ENCODE peak calls at places on chromosomes 12 and 14, in seven cellular contexts. One of them, this sample, is unnamed.

GRCh38 chr12:121812320-121812871 is 8.6 kb downstream of the SETD1B start:
- DNase-seq in right cardiac atrium: peak
- DNase-seq in NCI-H510A treated with DMSO at 0.1 percent for 48 hours: peak
- DNase-seq in nucleus accumbens: no peak
- DNase-seq in activated T-helper 9 cell treated with anti-CD3 and anti-CD28 coated beads, Interleukin-2, amount 50 U/mL, for 16 hours: no peak
- DNase-seq in C1 segment of cervical spinal cord: no peak
- DNase-seq in T-helper 2 cell: no peak
- DNase-seq in this sample: peak

GRCh38 chr12:126042286-126042685 is 977.1 kb downstream of the AACS start:
- DNase-seq in right cardiac atrium: no peak
- DNase-seq in NCI-H510A treated with DMSO at 0.1 percent for 48 hours: no peak
- DNase-seq in nucleus accumbens: no peak
- DNase-seq in activated T-helper 9 cell treated with anti-CD3 and anti-CD28 coated beads, Interleukin-2, amount 50 U/mL, for 16 hours: no peak
- DNase-seq in C1 segment of cervical spinal cord: no peak
- DNase-seq in T-helper 2 cell: no peak
- DNase-seq in this sample: no peak

GRCh38 chr12:107607464-107608392 is 77.9 kb upstream of the PWP1 start:
- DNase-seq in right cardiac atrium: peak
- DNase-seq in NCI-H510A treated with DMSO at 0.1 percent for 48 hours: peak
- DNase-seq in nucleus accumbens: peak
- DNase-seq in activated T-helper 9 cell treated with anti-CD3 and anti-CD28 coated beads, Interleukin-2, amount 50 U/mL, for 16 hours: peak
- DNase-seq in C1 segment of cervical spinal cord: peak
- DNase-seq in T-helper 2 cell: peak
- DNase-seq in this sample: peak

GRCh38 chr12:67663121-67663520 is 14.6 kb downstream of the DYRK2 start:
- DNase-seq in right cardiac atrium: no peak
- DNase-seq in NCI-H510A treated with DMSO at 0.1 percent for 48 hours: no peak
- DNase-seq in nucleus accumbens: no peak
- DNase-seq in activated T-helper 9 cell treated with anti-CD3 and anti-CD28 coated beads, Interleukin-2, amount 50 U/mL, for 16 hours: no peak
- DNase-seq in C1 segment of cervical spinal cord: no peak
- DNase-seq in T-helper 2 cell: no peak
- DNase-seq in this sample: no peak

GRCh38 chr14:70887207-70888150 is 19.8 kb upstream of the PCNX1 start:
- DNase-seq in right cardiac atrium: no peak
- DNase-seq in NCI-H510A treated with DMSO at 0.1 percent for 48 hours: no peak
- DNase-seq in nucleus accumbens: no peak
- DNase-seq in activated T-helper 9 cell treated with anti-CD3 and anti-CD28 coated beads, Interleukin-2, amount 50 U/mL, for 16 hours: no peak
- DNase-seq in C1 segment of cervical spinal cord: no peak
- DNase-seq in T-helper 2 cell: no peak
- DNase-seq in this sample: no peak

GRCh38 chr12:124758266-124759200 is 105.1 kb downstream of the SCARB1 start:
- DNase-seq in right cardiac atrium: peak
- DNase-seq in NCI-H510A treated with DMSO at 0.1 percent for 48 hours: peak
- DNase-seq in nucleus accumbens: no peak
- DNase-seq in activated T-helper 9 cell treated with anti-CD3 and anti-CD28 coated beads, Interleukin-2, amount 50 U/mL, for 16 hours: no peak
- DNase-seq in C1 segment of cervical spinal cord: peak
- DNase-seq in T-helper 2 cell: no peak
- DNase-seq in this sample: no peak

GRCh38 chr14:72563676-72564075 is 330.2 kb downstream of the DPF3 start:
- DNase-seq in right cardiac atrium: no peak
- DNase-seq in NCI-H510A treated with DMSO at 0.1 percent for 48 hours: no peak
- DNase-seq in nucleus accumbens: no peak
- DNase-seq in activated T-helper 9 cell treated with anti-CD3 and anti-CD28 coated beads, Interleukin-2, amount 50 U/mL, for 16 hours: no peak
- DNase-seq in C1 segment of cervical spinal cord: no peak
- DNase-seq in T-helper 2 cell: no peak
- DNase-seq in this sample: no peak

GRCh38 chr12:115024531-115024930 is 340.6 kb upstream of the TBX3 start:
- DNase-seq in right cardiac atrium: no peak
- DNase-seq in NCI-H510A treated with DMSO at 0.1 percent for 48 hours: no peak
- DNase-seq in nucleus accumbens: no peak
- DNase-seq in activated T-helper 9 cell treated with anti-CD3 and anti-CD28 coated beads, Interleukin-2, amount 50 U/mL, for 16 hours: no peak
- DNase-seq in C1 segment of cervical spinal cord: no peak
- DNase-seq in T-helper 2 cell: no peak
- DNase-seq in this sample: no peak

GRCh38 chr14:99122521-99123125 is 149.4 kb downstream of the BCL11B start:
- DNase-seq in right cardiac atrium: no peak
- DNase-seq in NCI-H510A treated with DMSO at 0.1 percent for 48 hours: no peak
- DNase-seq in nucleus accumbens: no peak
- DNase-seq in activated T-helper 9 cell treated with anti-CD3 and anti-CD28 coated beads, Interleukin-2, amount 50 U/mL, for 16 hours: no peak
- DNase-seq in C1 segment of cervical spinal cord: no peak
- DNase-seq in T-helper 2 cell: no peak
- DNase-seq in this sample: no peak

GRCh38 chr12:57603758-57604453 is 718 bp upstream of the DTX3 start:
- DNase-seq in right cardiac atrium: peak
- DNase-seq in NCI-H510A treated with DMSO at 0.1 percent for 48 hours: peak
- DNase-seq in nucleus accumbens: peak
- DNase-seq in activated T-helper 9 cell treated with anti-CD3 and anti-CD28 coated beads, Interleukin-2, amount 50 U/mL, for 16 hours: no peak
- DNase-seq in C1 segment of cervical spinal cord: no peak
- DNase-seq in T-helper 2 cell: no peak
- DNase-seq in this sample: no peak

GRCh38 chr12:3670083-3670620 is 82.8 kb downstream of the CRACR2A start:
- DNase-seq in right cardiac atrium: no peak
- DNase-seq in NCI-H510A treated with DMSO at 0.1 percent for 48 hours: no peak
- DNase-seq in nucleus accumbens: no peak
- DNase-seq in activated T-helper 9 cell treated with anti-CD3 and anti-CD28 coated beads, Interleukin-2, amount 50 U/mL, for 16 hours: no peak
- DNase-seq in C1 segment of cervical spinal cord: no peak
- DNase-seq in T-helper 2 cell: no peak
- DNase-seq in this sample: no peak

GRCh38 chr12:34392741-34393085 is 370.4 kb downstream of the ALG10 start:
- DNase-seq in right cardiac atrium: no peak
- DNase-seq in NCI-H510A treated with DMSO at 0.1 percent for 48 hours: no peak
- DNase-seq in nucleus accumbens: no peak
- DNase-seq in activated T-helper 9 cell treated with anti-CD3 and anti-CD28 coated beads, Interleukin-2, amount 50 U/mL, for 16 hours: no peak
- DNase-seq in C1 segment of cervical spinal cord: no peak
- DNase-seq in T-helper 2 cell: no peak
- DNase-seq in this sample: no peak

GRCh38 chr12:91975891-91976290 is 169.8 kb downstream of the BTG1 start:
- DNase-seq in right cardiac atrium: no peak
- DNase-seq in NCI-H510A treated with DMSO at 0.1 percent for 48 hours: no peak
- DNase-seq in nucleus accumbens: no peak
- DNase-seq in activated T-helper 9 cell treated with anti-CD3 and anti-CD28 coated beads, Interleukin-2, amount 50 U/mL, for 16 hours: no peak
- DNase-seq in C1 segment of cervical spinal cord: no peak
- DNase-seq in T-helper 2 cell: no peak
- DNase-seq in this sample: no peak

GRCh38 chr12:59657266-59657665 is 61.4 kb downstream of the SLC16A7 start:
- DNase-seq in right cardiac atrium: no peak
- DNase-seq in NCI-H510A treated with DMSO at 0.1 percent for 48 hours: no peak
- DNase-seq in nucleus accumbens: no peak
- DNase-seq in activated T-helper 9 cell treated with anti-CD3 and anti-CD28 coated beads, Interleukin-2, amount 50 U/mL, for 16 hours: no peak
- DNase-seq in C1 segment of cervical spinal cord: no peak
- DNase-seq in T-helper 2 cell: no peak
- DNase-seq in this sample: no peak

GRCh38 chr12:120640840-120641833 is 711 bp downstream of the CABP1 start:
- DNase-seq in right cardiac atrium: peak
- DNase-seq in NCI-H510A treated with DMSO at 0.1 percent for 48 hours: peak
- DNase-seq in nucleus accumbens: no peak
- DNase-seq in activated T-helper 9 cell treated with anti-CD3 and anti-CD28 coated beads, Interleukin-2, amount 50 U/mL, for 16 hours: peak
- DNase-seq in C1 segment of cervical spinal cord: no peak
- DNase-seq in T-helper 2 cell: peak
- DNase-seq in this sample: no peak